ENCODE peak calls at places on chromosomes 2 and 18, in eight cellular contexts. One of them, this sample, is unnamed.

GRCh38 chr2:205766765-205767359 is 84.6 kb downstream of the NRP2 start:
- DNase-seq in left cardiac atrium: peak; percentile 45
- DNase-seq in CD4-positive, CD25-positive, alpha-beta regulatory T cell: peak; percentile 55
- DNase-seq in NCI-H524: peak; percentile 36
- DNase-seq in glutamatergic neuron: peak; percentile 76
- DNase-seq in non-pigmented ciliary epithelial cell: no peak
- DNase-seq in GF-D8: no peak
- DNase-seq in thyroid gland: peak; percentile 71
- DNase-seq in this sample: peak; percentile 49

GRCh38 chr2:100286318-100286717 is 36.0 kb downstream of the LONRF2 start:
- DNase-seq in left cardiac atrium: no peak
- DNase-seq in CD4-positive, CD25-positive, alpha-beta regulatory T cell: no peak
- DNase-seq in NCI-H524: no peak
- DNase-seq in glutamatergic neuron: no peak
- DNase-seq in non-pigmented ciliary epithelial cell: no peak
- DNase-seq in GF-D8: no peak
- DNase-seq in thyroid gland: no peak
- DNase-seq in this sample: no peak

GRCh38 chr2:182763311-182763912 is 47.4 kb downstream of the DNAJC10 start:
- DNase-seq in left cardiac atrium: no peak
- DNase-seq in CD4-positive, CD25-positive, alpha-beta regulatory T cell: peak; percentile 33
- DNase-seq in NCI-H524: peak; percentile 38
- DNase-seq in glutamatergic neuron: no peak
- DNase-seq in non-pigmented ciliary epithelial cell: no peak
- DNase-seq in GF-D8: no peak
- DNase-seq in thyroid gland: peak; percentile 15
- DNase-seq in this sample: no peak

GRCh38 chr2:38763226-38763625 is 12.1 kb upstream of the SRSF7 start:
- DNase-seq in left cardiac atrium: no peak
- DNase-seq in CD4-positive, CD25-positive, alpha-beta regulatory T cell: peak; percentile 54
- DNase-seq in NCI-H524: no peak
- DNase-seq in glutamatergic neuron: no peak
- DNase-seq in non-pigmented ciliary epithelial cell: no peak
- DNase-seq in GF-D8: no peak
- DNase-seq in thyroid gland: no peak
- DNase-seq in this sample: no peak

GRCh38 chr2:102241616-102242260 is 54.9 kb downstream of the IL1RL2 start:
- DNase-seq in left cardiac atrium: no peak
- DNase-seq in CD4-positive, CD25-positive, alpha-beta regulatory T cell: no peak
- DNase-seq in NCI-H524: no peak
- DNase-seq in glutamatergic neuron: no peak
- DNase-seq in non-pigmented ciliary epithelial cell: no peak
- DNase-seq in GF-D8: no peak
- DNase-seq in thyroid gland: no peak
- DNase-seq in this sample: no peak

GRCh38 chr2:121810959-121811853 is 55.8 kb downstream of the TSN start:
- DNase-seq in left cardiac atrium: peak; percentile 70
- DNase-seq in CD4-positive, CD25-positive, alpha-beta regulatory T cell: peak; percentile 30
- DNase-seq in NCI-H524: peak; percentile 69
- DNase-seq in glutamatergic neuron: peak; percentile 64
- DNase-seq in non-pigmented ciliary epithelial cell: peak; percentile 18
- DNase-seq in GF-D8: peak; percentile 13
- DNase-seq in thyroid gland: peak; percentile 44
- DNase-seq in this sample: no peak

GRCh38 chr2:161552015-161552414 is 72.2 kb upstream of the SLC4A10 start:
- DNase-seq in left cardiac atrium: no peak
- DNase-seq in CD4-positive, CD25-positive, alpha-beta regulatory T cell: no peak
- DNase-seq in NCI-H524: no peak
- DNase-seq in glutamatergic neuron: no peak
- DNase-seq in non-pigmented ciliary epithelial cell: no peak
- DNase-seq in GF-D8: no peak
- DNase-seq in thyroid gland: no peak
- DNase-seq in this sample: no peak

GRCh38 chr2:191679818-191680600 is 2.1 kb downstream of the NABP1 start:
- DNase-seq in left cardiac atrium: no peak
- DNase-seq in CD4-positive, CD25-positive, alpha-beta regulatory T cell: peak; percentile 75
- DNase-seq in NCI-H524: no peak
- DNase-seq in glutamatergic neuron: no peak
- DNase-seq in non-pigmented ciliary epithelial cell: peak; percentile 76
- DNase-seq in GF-D8: peak; percentile 31
- DNase-seq in thyroid gland: no peak
- DNase-seq in this sample: peak; percentile 11

GRCh38 chr2:24241528-24241927 is 66.7 kb downstream of the FAM228A start:
- DNase-seq in left cardiac atrium: no peak
- DNase-seq in CD4-positive, CD25-positive, alpha-beta regulatory T cell: no peak
- DNase-seq in NCI-H524: no peak
- DNase-seq in glutamatergic neuron: no peak
- DNase-seq in non-pigmented ciliary epithelial cell: no peak
- DNase-seq in GF-D8: no peak
- DNase-seq in thyroid gland: no peak
- DNase-seq in this sample: no peak

GRCh38 chr18:34738173-34738894 is 28.2 kb downstream of the DTNA start:
- DNase-seq in left cardiac atrium: peak; percentile 22
- DNase-seq in CD4-positive, CD25-positive, alpha-beta regulatory T cell: no peak
- DNase-seq in NCI-H524: no peak
- DNase-seq in glutamatergic neuron: no peak
- DNase-seq in non-pigmented ciliary epithelial cell: peak; percentile 11
- DNase-seq in GF-D8: no peak
- DNase-seq in thyroid gland: peak; percentile 67
- DNase-seq in this sample: no peak

GRCh38 chr2:216339456-216340279 is 32.6 kb downstream of the MARCHF4 start:
- DNase-seq in left cardiac atrium: peak; percentile 29
- DNase-seq in CD4-positive, CD25-positive, alpha-beta regulatory T cell: no peak
- DNase-seq in NCI-H524: peak; percentile 97
- DNase-seq in glutamatergic neuron: peak; percentile 37
- DNase-seq in non-pigmented ciliary epithelial cell: no peak
- DNase-seq in GF-D8: no peak
- DNase-seq in thyroid gland: peak; percentile 44
- DNase-seq in this sample: no peak

GRCh38 chr2:73185965-73186364 is 16.4 kb upstream of the NOTO start:
- DNase-seq in left cardiac atrium: no peak
- DNase-seq in CD4-positive, CD25-positive, alpha-beta regulatory T cell: no peak
- DNase-seq in NCI-H524: no peak
- DNase-seq in glutamatergic neuron: no peak
- DNase-seq in non-pigmented ciliary epithelial cell: no peak
- DNase-seq in GF-D8: no peak
- DNase-seq in thyroid gland: no peak
- DNase-seq in this sample: no peak

GRCh38 chr18:8754995-8755955 is 49.9 kb downstream of the MTCL1 start:
- DNase-seq in left cardiac atrium: no peak
- DNase-seq in CD4-positive, CD25-positive, alpha-beta regulatory T cell: peak; percentile 85
- DNase-seq in NCI-H524: no peak
- DNase-seq in glutamatergic neuron: no peak
- DNase-seq in non-pigmented ciliary epithelial cell: no peak
- DNase-seq in GF-D8: no peak
- DNase-seq in thyroid gland: no peak
- DNase-seq in this sample: peak; percentile 87

GRCh38 chr2:239005586-239005985 is 157.7 kb downstream of the TWIST2 start:
- DNase-seq in left cardiac atrium: no peak
- DNase-seq in CD4-positive, CD25-positive, alpha-beta regulatory T cell: no peak
- DNase-seq in NCI-H524: no peak
- DNase-seq in glutamatergic neuron: no peak
- DNase-seq in non-pigmented ciliary epithelial cell: no peak
- DNase-seq in GF-D8: no peak
- DNase-seq in thyroid gland: no peak
- DNase-seq in this sample: no peak

GRCh38 chr18:74540689-74541421 is 6.6 kb downstream of the CNDP1 start:
- DNase-seq in left cardiac atrium: no peak
- DNase-seq in CD4-positive, CD25-positive, alpha-beta regulatory T cell: no peak
- DNase-seq in NCI-H524: no peak
- DNase-seq in glutamatergic neuron: no peak
- DNase-seq in non-pigmented ciliary epithelial cell: no peak
- DNase-seq in GF-D8: no peak
- DNase-seq in thyroid gland: no peak
- DNase-seq in this sample: no peak

GRCh38 chr18:7177131-7177744 is 53.7 kb upstream of the LRRC30 start:
- DNase-seq in left cardiac atrium: peak; percentile 44
- DNase-seq in CD4-positive, CD25-positive, alpha-beta regulatory T cell: peak; percentile 0
- DNase-seq in NCI-H524: no peak
- DNase-seq in glutamatergic neuron: peak; percentile 63
- DNase-seq in non-pigmented ciliary epithelial cell: peak; percentile 47
- DNase-seq in GF-D8: peak; percentile 9
- DNase-seq in thyroid gland: peak; percentile 67
- DNase-seq in this sample: no peak

GRCh38 chr2:174794851-174795374 is 30.6 kb upstream of the CHRNA1 start:
- DNase-seq in left cardiac atrium: no peak
- DNase-seq in CD4-positive, CD25-positive, alpha-beta regulatory T cell: no peak
- DNase-seq in NCI-H524: no peak
- DNase-seq in glutamatergic neuron: no peak
- DNase-seq in non-pigmented ciliary epithelial cell: no peak
- DNase-seq in GF-D8: no peak
- DNase-seq in thyroid gland: no peak
- DNase-seq in this sample: no peak

GRCh38 chr18:9838144-9838877 is 47.5 kb upstream of the TXNDC2 start:
- DNase-seq in left cardiac atrium: no peak
- DNase-seq in CD4-positive, CD25-positive, alpha-beta regulatory T cell: no peak
- DNase-seq in NCI-H524: no peak
- DNase-seq in glutamatergic neuron: no peak
- DNase-seq in non-pigmented ciliary epithelial cell: no peak
- DNase-seq in GF-D8: no peak
- DNase-seq in thyroid gland: peak; percentile 80
- DNase-seq in this sample: no peak

GRCh38 chr2:115880558-115880957 is 1438.1 kb downstream of the DPP10 start:
- DNase-seq in left cardiac atrium: no peak
- DNase-seq in CD4-positive, CD25-positive, alpha-beta regulatory T cell: no peak
- DNase-seq in NCI-H524: no peak
- DNase-seq in glutamatergic neuron: no peak
- DNase-seq in non-pigmented ciliary epithelial cell: no peak
- DNase-seq in GF-D8: no peak
- DNase-seq in thyroid gland: no peak
- DNase-seq in this sample: no peak

GRCh38 chr2:105926960-105927678 is 182.4 kb downstream of the NCK2 start:
- DNase-seq in left cardiac atrium: peak; percentile 34
- DNase-seq in CD4-positive, CD25-positive, alpha-beta regulatory T cell: peak; percentile 88
- DNase-seq in NCI-H524: no peak
- DNase-seq in glutamatergic neuron: no peak
- DNase-seq in non-pigmented ciliary epithelial cell: no peak
- DNase-seq in GF-D8: no peak
- DNase-seq in thyroid gland: peak; percentile 36
- DNase-seq in this sample: peak; percentile 33

GRCh38 chr2:51013060-51013746 is 18.7 kb downstream of the NRXN1 start:
- DNase-seq in left cardiac atrium: no peak
- DNase-seq in CD4-positive, CD25-positive, alpha-beta regulatory T cell: no peak
- DNase-seq in NCI-H524: peak; percentile 96
- DNase-seq in glutamatergic neuron: peak; percentile 30
- DNase-seq in non-pigmented ciliary epithelial cell: no peak
- DNase-seq in GF-D8: no peak
- DNase-seq in thyroid gland: peak; percentile 61
- DNase-seq in this sample: no peak

GRCh38 chr2:238134393-238134785 is 4.1 kb upstream of the KLHL30 start:
- DNase-seq in left cardiac atrium: no peak
- DNase-seq in CD4-positive, CD25-positive, alpha-beta regulatory T cell: no peak
- DNase-seq in NCI-H524: no peak
- DNase-seq in glutamatergic neuron: peak; percentile 4
- DNase-seq in non-pigmented ciliary epithelial cell: no peak
- DNase-seq in GF-D8: no peak
- DNase-seq in thyroid gland: no peak
- DNase-seq in this sample: no peak

GRCh38 chr2:38149533-38149932 is 73.6 kb upstream of the CYP1B1 start:
- DNase-seq in left cardiac atrium: peak; percentile 42
- DNase-seq in CD4-positive, CD25-positive, alpha-beta regulatory T cell: no peak
- DNase-seq in NCI-H524: no peak
- DNase-seq in glutamatergic neuron: no peak
- DNase-seq in non-pigmented ciliary epithelial cell: no peak
- DNase-seq in GF-D8: no peak
- DNase-seq in thyroid gland: no peak
- DNase-seq in this sample: no peak

GRCh38 chr2:135151615-135152014 is 99.5 kb downstream of the RAB3GAP1 start:
- DNase-seq in left cardiac atrium: no peak
- DNase-seq in CD4-positive, CD25-positive, alpha-beta regulatory T cell: no peak
- DNase-seq in NCI-H524: no peak
- DNase-seq in glutamatergic neuron: no peak
- DNase-seq in non-pigmented ciliary epithelial cell: no peak
- DNase-seq in GF-D8: no peak
- DNase-seq in thyroid gland: no peak
- DNase-seq in this sample: no peak

GRCh38 chr2:109663721-109664120 is 49.6 kb downstream of the SOWAHC start:
- DNase-seq in left cardiac atrium: peak; percentile 88
- DNase-seq in CD4-positive, CD25-positive, alpha-beta regulatory T cell: no peak
- DNase-seq in NCI-H524: peak; percentile 76
- DNase-seq in glutamatergic neuron: no peak
- DNase-seq in non-pigmented ciliary epithelial cell: no peak
- DNase-seq in GF-D8: no peak
- DNase-seq in thyroid gland: peak; percentile 58
- DNase-seq in this sample: no peak

GRCh38 chr2:53913721-53914120 is 54.0 kb upstream of the GPR75 start:
- DNase-seq in left cardiac atrium: no peak
- DNase-seq in CD4-positive, CD25-positive, alpha-beta regulatory T cell: peak; percentile 80
- DNase-seq in NCI-H524: no peak
- DNase-seq in glutamatergic neuron: no peak
- DNase-seq in non-pigmented ciliary epithelial cell: peak; percentile 9
- DNase-seq in GF-D8: peak; percentile 10
- DNase-seq in thyroid gland: no peak
- DNase-seq in this sample: peak; percentile 12